ENCODE peak calls at places on chromosomes 6 and 20, in nine cellular contexts. One of them, this sample, is unnamed.

GRCh38 chr6:43009124-43009523 is 4.6 kb downstream of the MEA1 start:
- DNase-seq in foreskin fibroblast: peak; percentile 70
- DNase-seq in lung: no peak
- DNase-seq in BJ: no peak
- DNase-seq in breast epithelium: no peak
- DNase-seq in HCT116: no peak
- DNase-seq in AG10803: peak; percentile 40
- DNase-seq in colonic mucosa: no peak
- DNase-seq in GM23338: peak; percentile 50
- DNase-seq in this sample: peak; percentile 19

GRCh38 chr6:38871745-38872568 is 156.8 kb downstream of the DNAH8 start:
- DNase-seq in HCT116: peak; percentile 32
- DNase-seq in foreskin fibroblast: peak; percentile 68
- DNase-seq in breast epithelium: no peak
- DNase-seq in BJ: peak; percentile 4
- DNase-seq in colonic mucosa: peak; percentile 43
- DNase-seq in GM23338: peak; percentile 88
- DNase-seq in AG10803: peak; percentile 39
- DNase-seq in lung: peak; percentile 56
- DNase-seq in this sample: peak; percentile 46

GRCh38 chr6:47428746-47429664 is 48.6 kb upstream of the CD2AP start:
- DNase-seq in BJ: no peak
- DNase-seq in foreskin fibroblast: no peak
- DNase-seq in colonic mucosa: no peak
- DNase-seq in HCT116: no peak
- DNase-seq in GM23338: peak; percentile 86
- DNase-seq in lung: no peak
- DNase-seq in breast epithelium: no peak
- DNase-seq in AG10803: no peak
- DNase-seq in this sample: no peak

GRCh38 chr6:112183271-112183671 is 71.1 kb downstream of the LAMA4 start:
- DNase-seq in breast epithelium: no peak
- DNase-seq in lung: no peak
- DNase-seq in AG10803: peak; percentile 75
- DNase-seq in colonic mucosa: no peak
- DNase-seq in GM23338: no peak
- DNase-seq in foreskin fibroblast: peak; percentile 66
- DNase-seq in HCT116: no peak
- DNase-seq in BJ: no peak
- DNase-seq in this sample: peak; percentile 79

GRCh38 chr6:127026247-127026646 is 92.2 kb upstream of the RSPO3 start:
- DNase-seq in lung: no peak
- DNase-seq in HCT116: peak; percentile 37
- DNase-seq in foreskin fibroblast: peak; percentile 35
- DNase-seq in GM23338: peak; percentile 27
- DNase-seq in breast epithelium: no peak
- DNase-seq in BJ: no peak
- DNase-seq in AG10803: no peak
- DNase-seq in colonic mucosa: no peak
- DNase-seq in this sample: peak; percentile 15

GRCh38 chr20:38864662-38865061 is 59.2 kb downstream of the PPP1R16B start:
- DNase-seq in HCT116: no peak
- DNase-seq in BJ: no peak
- DNase-seq in foreskin fibroblast: no peak
- DNase-seq in lung: no peak
- DNase-seq in breast epithelium: no peak
- DNase-seq in colonic mucosa: no peak
- DNase-seq in GM23338: no peak
- DNase-seq in AG10803: no peak
- DNase-seq in this sample: no peak

GRCh38 chr20:23609486-23610109 is 3.9 kb upstream of the CST9 start:
- DNase-seq in AG10803: no peak
- DNase-seq in colonic mucosa: no peak
- DNase-seq in foreskin fibroblast: no peak
- DNase-seq in breast epithelium: no peak
- DNase-seq in BJ: no peak
- DNase-seq in HCT116: no peak
- DNase-seq in GM23338: no peak
- DNase-seq in lung: no peak
- DNase-seq in this sample: no peak

GRCh38 chr6:55913213-55914195 is 38.1 kb upstream of the BMP5 start:
- DNase-seq in BJ: no peak
- DNase-seq in HCT116: no peak
- DNase-seq in breast epithelium: no peak
- DNase-seq in colonic mucosa: no peak
- DNase-seq in GM23338: peak; percentile 45
- DNase-seq in foreskin fibroblast: peak; percentile 50
- DNase-seq in lung: no peak
- DNase-seq in AG10803: no peak
- DNase-seq in this sample: no peak

GRCh38 chr6:145967549-145967948 is 3.4 kb upstream of the SHPRH start:
- DNase-seq in HCT116: no peak
- DNase-seq in breast epithelium: no peak
- DNase-seq in BJ: no peak
- DNase-seq in colonic mucosa: no peak
- DNase-seq in lung: no peak
- DNase-seq in AG10803: no peak
- DNase-seq in foreskin fibroblast: no peak
- DNase-seq in GM23338: no peak
- DNase-seq in this sample: no peak

GRCh38 chr6:143634486-143634885 is 43.3 kb upstream of the PHACTR2 start:
- DNase-seq in colonic mucosa: no peak
- DNase-seq in GM23338: no peak
- DNase-seq in breast epithelium: no peak
- DNase-seq in lung: no peak
- DNase-seq in foreskin fibroblast: peak; percentile 27
- DNase-seq in HCT116: no peak
- DNase-seq in BJ: no peak
- DNase-seq in AG10803: peak; percentile 28
- DNase-seq in this sample: no peak

GRCh38 chr6:39934060-39934757 is at the start of gene MOCS1:
- DNase-seq in AG10803: peak; percentile 61
- DNase-seq in GM23338: peak; percentile 90
- DNase-seq in colonic mucosa: peak; percentile 88
- DNase-seq in HCT116: peak; percentile 32
- DNase-seq in lung: peak; percentile 78
- DNase-seq in BJ: no peak
- DNase-seq in foreskin fibroblast: peak; percentile 91
- DNase-seq in breast epithelium: peak; percentile 70
- DNase-seq in this sample: peak; percentile 50

GRCh38 chr6:39932386-39932785 is 1.9 kb downstream of the MOCS1 start:
- DNase-seq in lung: no peak
- DNase-seq in breast epithelium: no peak
- DNase-seq in GM23338: no peak
- DNase-seq in colonic mucosa: no peak
- DNase-seq in foreskin fibroblast: no peak
- DNase-seq in AG10803: no peak
- DNase-seq in BJ: no peak
- DNase-seq in HCT116: no peak
- DNase-seq in this sample: no peak

GRCh38 chr6:39931607-39932006 is 2.7 kb downstream of the MOCS1 start:
- DNase-seq in GM23338: no peak
- DNase-seq in colonic mucosa: no peak
- DNase-seq in foreskin fibroblast: no peak
- DNase-seq in BJ: no peak
- DNase-seq in HCT116: no peak
- DNase-seq in breast epithelium: no peak
- DNase-seq in AG10803: no peak
- DNase-seq in lung: no peak
- DNase-seq in this sample: no peak

GRCh38 chr6:39930540-39930939 is 3.7 kb downstream of the MOCS1 start:
- DNase-seq in colonic mucosa: no peak
- DNase-seq in breast epithelium: no peak
- DNase-seq in lung: no peak
- DNase-seq in foreskin fibroblast: no peak
- DNase-seq in AG10803: no peak
- DNase-seq in GM23338: no peak
- DNase-seq in BJ: no peak
- DNase-seq in HCT116: no peak
- DNase-seq in this sample: no peak

DNA sequence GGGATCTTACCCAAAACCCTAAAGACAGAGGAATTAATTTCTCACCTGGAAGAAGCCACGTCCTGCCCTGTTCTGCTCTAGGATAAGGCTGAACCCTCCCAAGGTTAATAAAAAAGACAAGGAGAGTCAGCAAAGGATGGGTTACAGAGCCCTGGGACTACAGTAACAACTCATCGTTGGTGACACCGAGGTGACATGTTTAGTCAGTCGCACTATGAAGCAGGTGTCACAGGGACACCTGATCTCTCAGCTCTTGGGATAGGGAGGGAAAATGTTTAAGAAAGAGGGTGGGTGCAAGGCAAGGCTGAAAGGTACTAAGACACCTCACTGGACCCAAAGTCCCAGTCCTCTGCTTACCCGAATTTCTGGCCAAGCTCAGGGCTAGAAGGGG is 598 bp downstream of the MOCS1 start:
- DNase-seq in AG10803: no peak
- DNase-seq in colonic mucosa: no peak
- DNase-seq in breast epithelium: no peak
- DNase-seq in lung: no peak
- DNase-seq in BJ: no peak
- DNase-seq in HCT116: no peak
- DNase-seq in foreskin fibroblast: no peak
- DNase-seq in GM23338: peak; percentile 5
- DNase-seq in this sample: no peak
- H3K4me3 ChIP-seq in AG10803: peak overlapping the region; percentile 78
- H3K4me3 ChIP-seq in colonic mucosa: peak overlapping the region; percentile 84
- H3K4me3 ChIP-seq in breast epithelium: peak overlapping the region; percentile 75
- H3K4me3 ChIP-seq in lung: peak overlapping the region; percentile 81
- H3K4me3 ChIP-seq in BJ: peak overlapping the region; percentile 79
- H3K4me3 ChIP-seq in HCT116: peak overlapping the region; percentile 74
- H3K4me3 ChIP-seq in foreskin fibroblast: peak overlapping the region; percentile 78
- H3K4me3 ChIP-seq in GM23338: peak overlapping the region; percentile 94
- H3K4me3 ChIP-seq in this sample: peak overlapping the region; percentile 67

GRCh38 chr6:87869064-87869685 is 167.1 kb upstream of the AKIRIN2 start:
- DNase-seq in BJ: no peak
- DNase-seq in GM23338: no peak
- DNase-seq in HCT116: no peak
- DNase-seq in breast epithelium: no peak
- DNase-seq in foreskin fibroblast: no peak
- DNase-seq in colonic mucosa: no peak
- DNase-seq in lung: no peak
- DNase-seq in AG10803: no peak
- DNase-seq in this sample: no peak
- TF ChIP-seq CTCF in BJ: no peak
- TF ChIP-seq CTCF in GM23338: no peak
- TF ChIP-seq CTCF in HCT116: no peak
- TF ChIP-seq CTCF in breast epithelium: no peak
- TF ChIP-seq CTCF in foreskin fibroblast: no peak
- TF ChIP-seq CTCF in colonic mucosa: no peak
- TF ChIP-seq CTCF in lung: no peak
- TF ChIP-seq CTCF in AG10803: no peak
- TF ChIP-seq CTCF in this sample: no peak

DNA sequence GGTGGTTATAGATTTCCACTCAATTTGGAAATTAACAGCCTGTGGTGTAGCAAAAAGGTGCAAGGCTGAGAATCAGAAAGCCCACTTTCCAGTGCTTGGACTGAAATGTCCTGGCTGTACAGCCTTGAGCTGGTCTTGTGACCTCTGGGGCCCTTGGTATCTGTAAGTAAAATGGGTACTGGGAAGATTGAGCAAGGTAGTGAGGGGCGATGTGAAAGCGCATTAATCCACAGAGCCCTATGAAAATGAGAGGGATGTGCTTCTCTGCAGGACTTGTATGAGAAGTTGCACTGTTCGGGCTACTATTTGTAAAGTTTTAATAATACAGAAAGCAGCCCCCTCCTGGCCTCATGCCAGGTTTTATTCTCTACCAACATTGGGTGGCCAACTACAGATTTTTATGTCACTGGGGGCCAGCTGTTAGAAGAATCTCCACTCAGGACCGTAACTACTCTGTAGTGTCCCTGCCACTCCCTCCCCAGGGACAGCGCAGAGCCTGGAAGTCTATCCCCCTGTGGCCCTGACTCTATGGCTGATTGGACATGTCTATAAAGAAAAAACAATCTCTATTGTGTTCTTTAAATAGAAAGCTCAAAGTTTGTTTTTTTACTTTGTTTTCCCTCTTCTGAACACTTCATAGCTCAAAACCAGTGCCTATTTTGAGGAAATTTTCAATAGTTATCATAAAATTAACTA is 254.7 kb upstream of the TAB2 start:
- DNase-seq in lung: no peak
- DNase-seq in colonic mucosa: no peak
- DNase-seq in foreskin fibroblast: no peak
- DNase-seq in BJ: no peak
- DNase-seq in AG10803: no peak
- DNase-seq in breast epithelium: no peak
- DNase-seq in GM23338: no peak
- DNase-seq in HCT116: no peak
- DNase-seq in this sample: no peak
- H3K4me3 ChIP-seq in lung: no peak overlapping the region
- H3K4me3 ChIP-seq in colonic mucosa: no peak overlapping the region
- H3K4me3 ChIP-seq in foreskin fibroblast: no peak overlapping the region
- H3K4me3 ChIP-seq in BJ: no peak overlapping the region
- H3K4me3 ChIP-seq in AG10803: no peak overlapping the region
- H3K4me3 ChIP-seq in breast epithelium: no peak overlapping the region
- H3K4me3 ChIP-seq in GM23338: no peak overlapping the region
- H3K4me3 ChIP-seq in HCT116: no peak overlapping the region
- H3K4me3 ChIP-seq in this sample: no peak overlapping the region

DNA sequence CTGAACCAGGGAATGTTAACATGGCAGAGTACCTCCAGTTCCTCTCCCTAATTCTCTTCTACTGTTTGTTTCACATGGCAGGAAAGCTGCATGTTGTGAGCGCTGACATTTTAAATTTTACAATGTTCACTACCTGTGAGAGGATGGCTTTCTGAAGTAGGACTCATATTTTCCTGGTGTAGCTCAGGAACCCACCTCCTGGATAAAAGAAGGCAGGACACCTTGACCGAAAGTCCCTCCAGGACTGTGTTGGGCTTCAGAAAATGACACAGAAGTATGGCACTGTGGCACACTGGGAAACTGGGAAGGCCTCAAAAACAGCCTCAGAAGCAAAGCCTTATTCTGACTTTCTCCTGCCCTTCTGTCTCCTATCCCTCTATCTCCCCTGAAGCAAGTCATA is 33.3 kb downstream of the PTPRK start:
- DNase-seq in HCT116: no peak
- DNase-seq in AG10803: no peak
- DNase-seq in colonic mucosa: no peak
- DNase-seq in breast epithelium: no peak
- DNase-seq in GM23338: peak; percentile 42
- DNase-seq in BJ: no peak
- DNase-seq in foreskin fibroblast: no peak
- DNase-seq in lung: no peak
- DNase-seq in this sample: no peak
- TF ChIP-seq CTCF in HCT116: peak; percentile 45
- TF ChIP-seq CTCF in AG10803: peak; percentile 18
- TF ChIP-seq CTCF in colonic mucosa: peak; percentile 23
- TF ChIP-seq CTCF in breast epithelium: no peak
- TF ChIP-seq CTCF in GM23338: peak; percentile 44
- TF ChIP-seq CTCF in BJ: peak; percentile 18
- TF ChIP-seq CTCF in foreskin fibroblast: no peak
- TF ChIP-seq CTCF in lung: no peak
- TF ChIP-seq CTCF in this sample: peak; percentile 42

This sample was measured in astrocyte of the spinal cord.